ENCODE peak calls at places on chromosome 20, in ten cellular contexts. H, C, P, R, U, L, Z, G, Q and J are unnamed samples.
A peak's percentile ranks its signal among the peaks of the same experiment; 100 is the strongest.

GRCh38 chr20:17969276-17969883 is 562 bp downstream of the MGME1 start:
- DNase-seq in Z (no peak), G (peak; percentile 37), Q (no peak), L (peak; percentile 68), U (peak; percentile 39), R (no peak), C (no peak), H (peak; percentile 86), P (no peak), J (no peak)

GRCh38 chr20:58579819-58580492 is 64.8 kb upstream of the APCDD1L start:
- DNase-seq in Z (no peak), Q (no peak), C (no peak), L (no peak), G (no peak), P (no peak), U (no peak), H (no peak), R (no peak), J (no peak)

GRCh38 chr20:1383621-1384404 is 9.0 kb downstream of the FKBP1A start:
- DNase-seq in P (no peak), U (peak; percentile 35), L (no peak), Q (no peak), G (no peak), Z (no peak), H (no peak), R (no peak), C (no peak), J (no peak)

GRCh38 chr20:47973519-47974233 is 188.4 kb upstream of the SULF2 start:
- DNase-seq in P (no peak), R (no peak), Z (no peak), G (peak; percentile 70), Q (no peak), C (no peak), L (no peak), U (no peak), H (peak; percentile 64), J (no peak)

GRCh38 chr20:17417221-17417620 is 114.0 kb downstream of the BFSP1 start:
- DNase-seq in C (no peak), Q (no peak), G (no peak), R (no peak), U (no peak), L (no peak), H (no peak), Z (no peak), P (no peak), J (no peak)

GRCh38 chr20:5078399-5078958 is 41.3 kb downstream of the PCNA start:
- DNase-seq in L (no peak), G (peak; percentile 71), U (no peak), R (peak; percentile 71), H (no peak), Z (peak; percentile 83), C (peak; percentile 82), P (peak; percentile 78), Q (no peak), J (no peak)

GRCh38 chr20:45545351-45545750 is 1.9 kb downstream of the EPPIN start:
- DNase-seq in G (no peak), H (no peak), C (no peak), Z (no peak), U (no peak), L (no peak), R (no peak), P (no peak), Q (no peak), J (no peak)

GRCh38 chr20:9886227-9886626 is 47.4 kb upstream of the PAK5 start:
- DNase-seq in Q (no peak), C (no peak), G (no peak), R (no peak), U (no peak), Z (no peak), P (no peak), L (no peak), H (no peak), J (no peak)

GRCh38 chr20:2509468-2509781 is 710 bp upstream of the ZNF343 start:
- DNase-seq in C (no peak), G (no peak), P (no peak), H (peak; percentile 65), Q (no peak), R (no peak), U (no peak), Z (no peak), L (no peak), J (no peak)

GRCh38 chr20:38497246-38497645 is 24.6 kb downstream of the RALGAPB start:
- DNase-seq in U (no peak), L (no peak), R (no peak), Q (no peak), C (no peak), G (no peak), P (no peak), H (no peak), Z (no peak), J (no peak)

GRCh38 chr20:50355593-50356521 is 154.3 kb upstream of the PTPN1 start:
- DNase-seq in U (no peak), P (no peak), R (no peak), G (no peak), H (no peak), L (no peak), Q (no peak), C (no peak), Z (no peak), J (no peak)

GRCh38 chr20:2703716-2704475 is 11.3 kb downstream of the EBF4 start:
- DNase-seq in H (no peak), G (no peak), L (no peak), C (no peak), Z (no peak), P (no peak), Q (no peak), U (no peak), R (no peak), J (no peak)

GRCh38 chr20:3203315-3204123 is 963 bp downstream of the DDRGK1 start:
- DNase-seq in Q (no peak), Z (peak; percentile 20), C (peak; percentile 56), L (peak; percentile 39), P (no peak), R (no peak), U (peak; percentile 41), G (no peak), H (peak; percentile 46), J (peak; percentile 71)

GRCh38 chr20:58550661-58551060 is 35.5 kb upstream of the APCDD1L start:
- DNase-seq in L (no peak), U (peak; percentile 30), Q (no peak), C (peak; percentile 4), G (no peak), Z (no peak), R (no peak), H (no peak), P (no peak), J (no peak)

GRCh38 chr20:43691928-43692524 is 25.1 kb downstream of the MYBL2 start:
- DNase-seq in C (peak; percentile 59), R (no peak), Z (peak; percentile 12), P (no peak), Q (peak; percentile 27), U (peak; percentile 71), H (peak; percentile 67), L (peak; percentile 51), G (no peak), J (peak; percentile 46)

GRCh38 chr20:50924261-50924660 is 7.0 kb downstream of the ADNP start:
- DNase-seq in C (no peak), Q (no peak), Z (no peak), L (no peak), R (no peak), H (no peak), P (no peak), G (no peak), U (no peak), J (no peak)

GRCh38 chr20:59785986-59786753 is 147.3 kb downstream of the SYCP2 start:
- DNase-seq in H (no peak), P (no peak), G (no peak), L (no peak), Q (no peak), C (peak; percentile 36), U (no peak), R (no peak), Z (no peak), J (no peak)

GRCh38 chr20:1860446-1860845 is 34.8 kb upstream of the SIRPA start:
- DNase-seq in P (no peak), L (no peak), Q (no peak), R (no peak), H (peak; percentile 76), C (no peak), U (no peak), G (no peak), Z (no peak), J (no peak)

GRCh38 chr20:34538671-34539123 is 19.8 kb upstream of the MAP1LC3A start:
- DNase-seq in H (peak; percentile 60), P (peak; percentile 74), U (peak; percentile 62), Q (no peak), Z (no peak), G (no peak), L (peak; percentile 45), C (peak; percentile 65), R (no peak), J (peak; percentile 77)
- H3K36me3 ChIP-seq in H (peaks cover 7% of the 10 kb centered on the region), P (peaks cover 79% of the 10 kb centered on the region), U (no peaks in the 10 kb centered on the region), Q (peaks cover 4% of the 10 kb centered on the region), Z (peaks cover 35% of the 10 kb centered on the region), G (peaks cover 83% of the 10 kb centered on the region), L (peaks cover 48% of the 10 kb centered on the region), C (peaks cover 32% of the 10 kb centered on the region), R (peaks cover 86% of the 10 kb centered on the region), J (peaks cover 3% of the 10 kb centered on the region)

DNA sequence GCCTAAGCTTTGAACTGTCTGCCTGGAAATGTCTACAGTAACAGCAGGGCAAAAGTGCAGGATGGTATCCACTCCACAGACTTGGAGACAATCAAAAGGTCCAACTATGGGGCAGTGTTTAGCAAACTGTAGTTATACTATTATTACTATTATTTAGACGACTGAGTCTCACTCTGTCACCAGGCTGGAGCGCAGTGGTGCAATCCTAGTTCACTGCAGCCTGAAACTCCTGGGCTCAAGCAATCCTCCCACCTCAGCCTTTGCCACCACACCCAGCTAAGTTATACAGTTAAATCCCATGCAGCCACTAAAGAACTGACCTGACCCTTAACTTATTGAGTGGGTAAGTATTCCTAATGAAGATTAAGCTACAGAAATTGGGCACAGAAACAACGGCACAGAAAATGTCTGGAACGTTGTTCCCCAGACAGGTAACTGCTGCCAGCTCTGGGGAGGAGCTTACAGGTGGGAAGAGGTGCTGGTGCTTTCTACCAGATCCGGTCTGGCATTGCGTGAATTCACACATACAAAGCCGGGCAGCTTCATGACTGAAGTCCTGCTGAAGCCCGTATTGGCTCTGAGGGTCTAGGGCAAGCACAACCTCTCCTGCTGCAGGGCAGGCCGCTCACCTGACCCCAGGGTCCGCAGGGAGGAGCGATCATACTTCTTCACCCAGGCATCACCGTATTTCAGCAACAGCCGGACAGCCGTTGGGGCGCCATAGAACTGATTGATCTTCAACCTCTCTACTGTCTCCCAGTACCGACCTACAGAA is 27.0 kb upstream of the APMAP start:
- DNase-seq in H (no peak), U (no peak), L (no peak), G (no peak), P (peak; percentile 63), Z (no peak), Q (no peak), C (no peak), R (no peak), J (peak; percentile 51)
- H3K36me3 ChIP-seq in H (no peaks in the 10 kb centered on the region), U (no peaks in the 10 kb centered on the region), L (no peaks in the 10 kb centered on the region), G (peaks cover 82% of the 10 kb centered on the region), P (peaks cover 36% of the 10 kb centered on the region), Z (peaks cover 31% of the 10 kb centered on the region), Q (no peaks in the 10 kb centered on the region), C (peaks cover 33% of the 10 kb centered on the region), R (peaks cover 75% of the 10 kb centered on the region), J (peaks cover 4% of the 10 kb centered on the region)

GRCh38 chr20:63522091-63522868 is 1.7 kb downstream of the PPDPF start:
- DNase-seq in H (no peak), G (no peak), Q (no peak), P (no peak), R (peak; percentile 29), U (no peak), C (no peak), L (no peak), Z (no peak), J (no peak)
- H3K36me3 ChIP-seq in H (no peaks in the 10 kb centered on the region), G (peaks cover 23% of the 10 kb centered on the region), Q (peaks cover 4% of the 10 kb centered on the region), P (peaks cover 18% of the 10 kb centered on the region), R (peaks cover 6% of the 10 kb centered on the region), U (no peaks in the 10 kb centered on the region), C (peaks cover 18% of the 10 kb centered on the region), L (peaks cover 23% of the 10 kb centered on the region), Z (peaks cover 13% of the 10 kb centered on the region), J (no peaks in the 10 kb centered on the region)

GRCh38 chr20:57398231-57398821 is 7.1 kb downstream of the RBM38 start:
- DNase-seq in G (peak; percentile 66), C (peak; percentile 96), H (no peak), R (peak; percentile 80), U (no peak), P (peak; percentile 78), Q (no peak), Z (peak; percentile 94), L (no peak), J (no peak)
- H3K36me3 ChIP-seq in G (peaks cover 37% of the 10 kb centered on the region), C (peaks cover 62% of the 10 kb centered on the region), H (peaks cover 16% of the 10 kb centered on the region), R (peaks cover 36% of the 10 kb centered on the region), U (no peaks in the 10 kb centered on the region), P (peaks cover 11% of the 10 kb centered on the region), Q (no peaks in the 10 kb centered on the region), Z (peaks cover 76% of the 10 kb centered on the region), L (peaks cover 48% of the 10 kb centered on the region), J (no peaks in the 10 kb centered on the region)